ENCODE peak calls at places on chromosomes 6 and 20, in six cellular contexts. V is neuronal stem cell, Q is NCI-H1105 treated with DMSO at 0.1 percent for 48 hours, Y is T1000, M is amygdala, E is hypothalamus. L is an unnamed sample.

GRCh38 chr20:1423625-1424106 is 30.8 kb upstream of the FKBP1A start:
- DNase-seq in E (no peak), Q (no peak), M (no peak), Y (no peak), V (peak), L (peak)

GRCh38 chr6:55601120-55601519 is 22.1 kb upstream of the HMGCLL1 start:
- DNase-seq in E (no peak), Q (no peak), M (no peak), V (no peak), Y (no peak), L (no peak)

GRCh38 chr6:26199773-26200728 is 112.8 kb downstream of the HFE start:
- DNase-seq in Q (peak), Y (no peak), V (no peak), M (no peak), E (no peak), L (no peak)

GRCh38 chr6:46419576-46420002 is 71.7 kb downstream of the RCAN2 start:
- DNase-seq in Q (peak), E (no peak), M (no peak), V (peak), Y (peak), L (peak)

GRCh38 chr6:33075568-33076405 is at the start of gene HLA-DPB1:
- DNase-seq in V (peak), M (no peak), Y (no peak), Q (peak), E (no peak), L (no peak)

GRCh38 chr6:19788684-19789083 is 48.5 kb upstream of the ID4 start:
- DNase-seq in Y (no peak), V (no peak), M (no peak), Q (no peak), E (no peak), L (no peak)

GRCh38 chr6:137736048-137736846 is 130.8 kb upstream of the TNFAIP3 start:
- DNase-seq in V (no peak), Q (no peak), Y (no peak), E (no peak), M (no peak), L (no peak)

GRCh38 chr20:61500791-61501321 is 248.8 kb downstream of the CDH4 start:
- DNase-seq in E (no peak), M (no peak), Q (no peak), Y (no peak), V (no peak), L (no peak)

GRCh38 chr6:94045473-94045872 is 626.1 kb upstream of the EPHA7 start:
- DNase-seq in Q (no peak), Y (no peak), E (no peak), V (peak), M (no peak), L (no peak)

GRCh38 chr20:48187891-48188290 is 402.6 kb upstream of the SULF2 start:
- DNase-seq in Y (no peak), Q (no peak), V (no peak), E (no peak), M (no peak), L (no peak)

GRCh38 chr20:49146442-49146841 is 41.7 kb downstream of the STAU1 start:
- DNase-seq in Y (no peak), E (no peak), V (no peak), Q (no peak), M (no peak), L (no peak)

GRCh38 chr20:53623454-53624206 is 30.0 kb upstream of the ZNF217 start:
- DNase-seq in V (peak), M (peak), Q (peak), E (no peak), Y (peak), L (peak)

GRCh38 chr20:584375-585301 is 25.5 kb downstream of the TCF15 start:
- DNase-seq in Q (no peak), E (no peak), M (no peak), V (no peak), Y (no peak), L (no peak)

GRCh38 chr6:3650959-3651697 is 100.4 kb downstream of the PXDC1 start:
- DNase-seq in M (no peak), Y (no peak), V (no peak), E (no peak), Q (no peak), L (no peak)

GRCh38 chr6:56677559-56677958 is 34.9 kb upstream of the DST start:
- DNase-seq in Q (no peak), V (no peak), E (no peak), Y (no peak), M (no peak), L (no peak)

GRCh38 chr20:61802721-61803311 is 262.9 kb downstream of the TAF4 start:
- DNase-seq in E (no peak), Q (peak), Y (no peak), V (no peak), M (no peak), L (no peak)

GRCh38 chr20:62744761-62745160 is 36.1 kb downstream of the NTSR1 start:
- DNase-seq in Y (no peak), E (no peak), Q (no peak), M (no peak), V (no peak), L (no peak)

GRCh38 chr6:96849615-96850014 is 12.3 kb upstream of the GPR63 start:
- DNase-seq in Y (no peak), E (no peak), Q (no peak), M (no peak), V (no peak), L (no peak)

GRCh38 chr6:51260003-51260402 is 441.3 kb downstream of the TFAP2B start:
- DNase-seq in Q (no peak), E (no peak), M (no peak), Y (no peak), V (no peak), L (no peak)

GRCh38 chr20:7736336-7736735 is 203.9 kb downstream of the HAO1 start:
- DNase-seq in Y (no peak), M (no peak), E (no peak), Q (no peak), V (no peak), L (no peak)

GRCh38 chr6:169093770-169094553 is 159.7 kb downstream of the THBS2 start:
- DNase-seq in M (no peak), E (no peak), V (no peak), Y (no peak), Q (no peak), L (no peak)

GRCh38 chr6:138287144-138287955 is 69.1 kb upstream of the PBOV1 start:
- DNase-seq in E (no peak), V (no peak), M (no peak), Q (peak), Y (no peak), L (peak)

GRCh38 chr20:39298566-39299501 is 336.7 kb downstream of the DHX35 start:
- DNase-seq in M (peak), Y (no peak), V (no peak), Q (no peak), E (no peak), L (no peak)

GRCh38 chr20:53331151-53331973 is 262.3 kb downstream of the ZNF217 start:
- DNase-seq in Y (peak), E (no peak), Q (no peak), M (no peak), V (no peak), L (no peak)